ENCODE peak calls at places on chromosomes 7 and 10, in four cellular contexts. One of them, this sample, is unnamed. For H4K20me1, the result is how much of the 10 kb centered on the place peaks cover.

GRCh38 chr10:107611101-107611500 is 446.6 kb upstream of the SORCS1 start:
- DNase-seq in IMR-90: no peak
- DNase-seq in PC-9: no peak
- DNase-seq in hepatocyte: no peak
- DNase-seq in this sample: peak

GRCh38 chr10:34489436-34489835 is 325.7 kb downstream of the PARD3 start:
- DNase-seq in IMR-90: no peak
- DNase-seq in PC-9: no peak
- DNase-seq in hepatocyte: no peak
- DNase-seq in this sample: no peak

GRCh38 chr10:2556883-2557282 is 510.5 kb upstream of the PFKP start:
- DNase-seq in IMR-90: no peak
- DNase-seq in PC-9: no peak
- DNase-seq in hepatocyte: no peak
- DNase-seq in this sample: no peak

GRCh38 chr7:5450549-5451327 is 27.1 kb upstream of the TNRC18 start:
- DNase-seq in IMR-90: peak
- DNase-seq in PC-9: peak
- DNase-seq in hepatocyte: peak
- DNase-seq in this sample: peak

GRCh38 chr7:134425777-134426176 is 33.1 kb downstream of the AKR1B1 start:
- DNase-seq in IMR-90: no peak
- DNase-seq in PC-9: no peak
- DNase-seq in hepatocyte: no peak
- DNase-seq in this sample: no peak

GRCh38 chr7:69599211-69599878 is 1.1 kb downstream of the AUTS2 start:
- DNase-seq in IMR-90: no peak
- DNase-seq in PC-9: no peak
- DNase-seq in hepatocyte: peak
- DNase-seq in this sample: peak

GRCh38 chr7:129146237-129146979 is 1.9 kb downstream of the TSPAN33 start:
- DNase-seq in IMR-90: no peak
- DNase-seq in PC-9: no peak
- DNase-seq in hepatocyte: no peak
- DNase-seq in this sample: no peak

GRCh38 chr10:55476129-55476528 is 675.1 kb upstream of the PCDH15 start:
- DNase-seq in IMR-90: no peak
- DNase-seq in PC-9: no peak
- DNase-seq in hepatocyte: no peak
- DNase-seq in this sample: peak

GRCh38 chr7:157797361-157797760 is 460.6 kb downstream of the DNAJB6 start:
- DNase-seq in IMR-90: no peak
- DNase-seq in PC-9: no peak
- DNase-seq in hepatocyte: no peak
- DNase-seq in this sample: no peak

GRCh38 chr7:158064631-158065030 is 523.0 kb downstream of the PTPRN2 start:
- DNase-seq in IMR-90: no peak
- DNase-seq in PC-9: no peak
- DNase-seq in hepatocyte: no peak
- DNase-seq in this sample: no peak

GRCh38 chr7:111855161-111855841 is 293.0 kb upstream of the IMMP2L start:
- DNase-seq in IMR-90: peak
- DNase-seq in PC-9: peak
- DNase-seq in hepatocyte: peak
- DNase-seq in this sample: peak

GRCh38 chr10:100528885-100529472 is 692 bp downstream of the NDUFB8 start:
- DNase-seq in IMR-90: no peak
- DNase-seq in PC-9: no peak
- DNase-seq in hepatocyte: no peak
- DNase-seq in this sample: peak

GRCh38 chr7:33591481-33591880 is 313.9 kb upstream of the BMPER start:
- DNase-seq in IMR-90: peak
- DNase-seq in PC-9: no peak
- DNase-seq in hepatocyte: no peak
- DNase-seq in this sample: peak

GRCh38 chr10:88194961-88195367 is 331.5 kb downstream of the PTEN start:
- DNase-seq in IMR-90: peak
- DNase-seq in PC-9: no peak
- DNase-seq in hepatocyte: no peak
- DNase-seq in this sample: no peak

GRCh38 chr10:24958701-24959392 is 6.4 kb upstream of the PRTFDC1 start:
- DNase-seq in IMR-90: peak
- DNase-seq in PC-9: no peak
- DNase-seq in hepatocyte: no peak
- DNase-seq in this sample: peak

GRCh38 chr7:45163692-45164052 is 6.1 kb downstream of the RAMP3 start:
- DNase-seq in IMR-90: no peak
- DNase-seq in PC-9: no peak
- DNase-seq in hepatocyte: no peak
- DNase-seq in this sample: no peak

GRCh38 chr7:48094861-48095293 is 5.8 kb downstream of the UPP1 start:
- DNase-seq in IMR-90: peak
- DNase-seq in PC-9: peak
- DNase-seq in hepatocyte: no peak
- DNase-seq in this sample: peak

GRCh38 chr10:119518176-119518575 is 24.3 kb downstream of the RGS10 start:
- DNase-seq in IMR-90: no peak
- DNase-seq in PC-9: no peak
- DNase-seq in hepatocyte: no peak
- DNase-seq in this sample: no peak

GRCh38 chr7:133230591-133231194 is 22.2 kb upstream of the EXOC4 start:
- DNase-seq in IMR-90: peak
- DNase-seq in PC-9: peak
- DNase-seq in hepatocyte: peak
- DNase-seq in this sample: peak

DNA sequence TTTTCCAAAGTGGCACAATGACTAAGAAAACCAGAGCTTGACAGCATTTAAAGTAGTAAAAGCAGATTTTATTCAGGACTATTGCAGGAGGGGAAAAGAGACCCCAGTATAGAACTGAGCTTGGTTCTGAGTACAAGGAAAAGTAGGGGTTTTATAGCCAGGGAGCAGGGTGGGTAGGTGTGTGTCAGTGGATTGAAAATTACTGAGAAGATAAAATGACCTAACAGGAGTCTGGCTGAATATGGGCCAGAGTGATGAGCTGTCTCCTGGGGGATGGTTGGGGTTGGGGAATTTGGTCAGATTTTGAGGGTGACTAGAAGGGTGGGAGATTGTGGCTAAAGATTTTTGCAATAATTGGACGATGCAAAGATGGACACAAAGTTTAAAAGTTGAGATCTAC is 114.0 kb downstream of the ST7 start:
- DNase-seq in IMR-90: no peak
- DNase-seq in PC-9: no peak
- DNase-seq in hepatocyte: no peak
- DNase-seq in this sample: peak
- H4K20me1 ChIP-seq in IMR-90: under half
- H4K20me1 ChIP-seq in PC-9: under half
- H4K20me1 ChIP-seq in hepatocyte: under half
- H4K20me1 ChIP-seq in this sample: under half

GRCh38 chr7:25448301-25448700 is 220.0 kb upstream of the NPVF start:
- DNase-seq in IMR-90: no peak
- DNase-seq in PC-9: no peak
- DNase-seq in hepatocyte: no peak
- DNase-seq in this sample: no peak
- H4K20me1 ChIP-seq in IMR-90: under half
- H4K20me1 ChIP-seq in PC-9: under half
- H4K20me1 ChIP-seq in hepatocyte: under half
- H4K20me1 ChIP-seq in this sample: under half

GRCh38 chr10:112972606-112973005 is 22.6 kb downstream of the TCF7L2 start:
- DNase-seq in IMR-90: no peak
- DNase-seq in PC-9: no peak
- DNase-seq in hepatocyte: no peak
- DNase-seq in this sample: no peak

GRCh38 chr10:112967200-112967599 is 17.2 kb downstream of the TCF7L2 start:
- DNase-seq in IMR-90: peak
- DNase-seq in PC-9: no peak
- DNase-seq in hepatocyte: no peak
- DNase-seq in this sample: peak

GRCh38 chr10:112969131-112969530 is 19.1 kb downstream of the TCF7L2 start:
- DNase-seq in IMR-90: no peak
- DNase-seq in PC-9: no peak
- DNase-seq in hepatocyte: no peak
- DNase-seq in this sample: no peak

GRCh38 chr10:112969542-112969941 is 19.5 kb downstream of the TCF7L2 start:
- DNase-seq in IMR-90: no peak
- DNase-seq in PC-9: no peak
- DNase-seq in hepatocyte: peak
- DNase-seq in this sample: no peak

DNA sequence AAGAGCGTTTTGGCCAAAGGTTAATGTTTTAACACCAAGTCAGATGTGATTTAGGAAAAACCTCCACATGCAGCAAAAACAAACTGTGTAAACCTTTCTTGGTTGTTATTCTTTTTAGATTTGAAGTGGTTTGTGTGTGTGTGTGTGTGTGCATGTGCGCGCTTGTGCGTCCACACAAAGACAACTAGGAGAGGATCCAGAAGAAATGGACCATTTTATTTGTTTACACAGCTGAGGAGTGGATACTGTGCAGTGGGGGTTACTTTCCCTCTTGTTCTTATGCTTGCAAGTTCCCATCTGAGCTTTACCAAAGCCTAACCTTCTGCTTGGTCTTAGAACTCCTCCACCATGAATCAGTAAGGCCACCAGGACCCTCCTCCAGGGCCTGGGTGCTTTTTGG is 20.0 kb downstream of the TCF7L2 start:
- DNase-seq in IMR-90: peak
- DNase-seq in PC-9: no peak
- DNase-seq in hepatocyte: no peak
- DNase-seq in this sample: no peak
- H4K20me1 ChIP-seq in IMR-90: under half
- H4K20me1 ChIP-seq in PC-9: under half
- H4K20me1 ChIP-seq in hepatocyte: half or more
- H4K20me1 ChIP-seq in this sample: under half

GRCh38 chr10:77920495-77920894 is 6.1 kb downstream of the DLG5 start:
- DNase-seq in IMR-90: no peak
- DNase-seq in PC-9: no peak
- DNase-seq in hepatocyte: no peak
- DNase-seq in this sample: no peak
- H4K20me1 ChIP-seq in IMR-90: half or more
- H4K20me1 ChIP-seq in PC-9: under half
- H4K20me1 ChIP-seq in hepatocyte: half or more
- H4K20me1 ChIP-seq in this sample: under half

DNA sequence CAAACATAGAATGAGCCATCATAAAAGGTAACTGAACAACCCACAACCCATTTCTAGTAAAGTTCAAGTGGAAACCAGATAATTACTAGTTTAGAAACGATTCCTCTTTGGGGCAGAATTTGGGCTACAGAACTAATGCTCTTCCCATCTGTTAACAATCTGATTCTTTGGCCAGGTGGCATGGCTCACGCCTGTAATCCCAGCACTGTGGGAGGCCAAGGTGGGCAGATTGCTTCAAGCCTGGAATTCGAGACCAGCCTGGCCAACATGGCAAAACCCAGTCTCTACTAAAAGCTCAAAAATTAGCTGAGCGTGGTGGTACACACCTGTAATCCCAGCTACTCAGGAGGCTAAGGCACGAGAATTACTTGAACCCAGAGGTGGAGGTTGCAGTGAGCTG is 18.5 kb downstream of the CYP51A1 start:
- DNase-seq in IMR-90: no peak
- DNase-seq in PC-9: no peak
- DNase-seq in hepatocyte: no peak
- DNase-seq in this sample: no peak
- H4K20me1 ChIP-seq in IMR-90: under half
- H4K20me1 ChIP-seq in PC-9: under half
- H4K20me1 ChIP-seq in hepatocyte: under half
- H4K20me1 ChIP-seq in this sample: under half

DNA sequence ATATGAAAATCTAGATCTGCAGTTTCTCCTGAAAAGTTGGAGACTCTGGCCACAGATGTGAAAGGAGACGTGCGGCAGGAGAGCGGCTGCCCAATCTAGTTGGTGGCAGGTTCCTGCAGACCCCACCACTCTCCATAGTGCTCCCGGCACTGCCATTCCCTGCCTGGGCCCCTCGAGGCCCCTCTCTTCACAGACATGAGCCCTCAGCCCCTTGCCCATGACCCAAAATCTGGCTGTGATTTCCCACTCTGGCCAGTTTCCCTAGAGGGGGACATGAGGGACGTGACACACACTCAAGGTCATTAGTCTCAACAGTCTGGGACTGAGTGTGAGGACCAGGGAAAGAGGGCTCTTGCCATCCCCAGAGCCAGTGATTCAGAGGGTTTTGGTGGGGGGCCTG is 138.7 kb downstream of the PTPN20 start:
- DNase-seq in IMR-90: no peak
- DNase-seq in PC-9: no peak
- DNase-seq in hepatocyte: no peak
- DNase-seq in this sample: no peak
- H4K20me1 ChIP-seq in IMR-90: under half
- H4K20me1 ChIP-seq in PC-9: under half
- H4K20me1 ChIP-seq in hepatocyte: under half
- H4K20me1 ChIP-seq in this sample: under half

DNA sequence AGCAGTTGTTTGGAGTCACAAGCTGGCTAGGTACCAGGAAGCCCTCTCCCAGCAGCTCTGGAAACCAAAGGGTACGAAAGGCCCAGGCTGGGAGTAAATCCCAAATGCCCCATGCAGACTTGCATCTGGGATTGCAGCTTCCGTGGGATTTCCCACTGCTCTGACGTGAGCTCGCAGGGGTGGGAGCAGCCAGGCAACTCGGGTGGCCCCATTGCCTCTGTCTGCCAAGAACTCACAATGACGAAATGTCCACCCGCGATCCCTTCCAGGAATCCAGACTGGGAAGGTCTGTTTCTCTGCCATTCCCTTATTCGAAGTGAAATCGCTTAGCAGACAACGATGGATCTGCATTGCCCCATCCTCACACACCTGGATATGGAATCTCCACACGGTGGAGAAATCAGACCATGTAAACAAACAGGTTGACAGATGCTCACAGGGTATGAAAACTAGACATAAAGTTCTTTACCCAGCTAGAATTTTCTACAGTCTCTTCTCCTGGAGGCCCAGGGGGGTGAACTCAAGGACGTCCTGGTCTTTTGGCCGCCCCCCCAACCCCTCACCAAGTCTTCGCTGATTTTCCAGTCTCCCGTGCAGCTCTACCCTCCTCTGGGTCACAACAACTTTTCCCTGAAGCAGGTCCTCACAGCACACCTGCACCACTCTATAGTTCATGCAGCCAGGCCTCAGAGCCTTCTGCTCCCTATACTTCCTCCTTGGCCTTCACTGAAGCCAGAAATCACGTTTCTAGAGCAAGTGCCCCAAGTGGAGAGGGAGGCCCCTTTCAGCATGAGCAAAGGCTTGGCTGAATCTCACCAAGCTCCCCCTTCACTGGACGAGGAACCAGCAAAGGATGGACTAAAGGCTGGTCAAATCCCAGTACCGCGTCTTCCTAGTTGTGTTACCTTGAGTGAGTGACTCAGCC is 20.0 kb downstream of the SH3PXD2A start:
- DNase-seq in IMR-90: peak
- DNase-seq in PC-9: no peak
- DNase-seq in hepatocyte: peak
- DNase-seq in this sample: peak
- H4K20me1 ChIP-seq in IMR-90: under half
- H4K20me1 ChIP-seq in PC-9: under half
- H4K20me1 ChIP-seq in hepatocyte: under half
- H4K20me1 ChIP-seq in this sample: under half

This sample was measured in GM23248.